ENCODE peak calls at places on chromosomes 1 and 21, in six cellular contexts. One of them, this sample, is unnamed.

GRCh38 chr1:84833198-84833597 is 59.8 kb downstream of the LPAR3 start:
- DNase-seq in HCT116: no peak
- DNase-seq in H1: no peak
- DNase-seq in GM12878: no peak
- DNase-seq in K562: no peak
- DNase-seq in A549: no peak
- DNase-seq in this sample: no peak

GRCh38 chr21:38041493-38041892 is 125.2 kb upstream of the KCNJ6 start:
- DNase-seq in HCT116: no peak
- DNase-seq in A549: no peak
- DNase-seq in GM12878: no peak
- DNase-seq in H1: no peak
- DNase-seq in K562: no peak
- DNase-seq in this sample: no peak

GRCh38 chr1:29804181-29804899 is 568.0 kb downstream of the PTPRU start:
- DNase-seq in HCT116: no peak
- DNase-seq in GM12878: no peak
- DNase-seq in K562: no peak
- DNase-seq in A549: no peak
- DNase-seq in H1: no peak
- DNase-seq in this sample: no peak

GRCh38 chr1:8879348-8880067 is 1.0 kb upstream of the ENO1 start:
- DNase-seq in H1: no peak
- DNase-seq in HCT116: no peak
- DNase-seq in A549: no peak
- DNase-seq in K562: no peak
- DNase-seq in GM12878: no peak
- DNase-seq in this sample: no peak

GRCh38 chr1:181101581-181102226 is 13.2 kb downstream of the IER5 start:
- DNase-seq in K562: no peak
- DNase-seq in H1: no peak
- DNase-seq in A549: no peak
- DNase-seq in HCT116: no peak
- DNase-seq in GM12878: no peak
- DNase-seq in this sample: peak

GRCh38 chr1:230124187-230125128 is 57.4 kb downstream of the GALNT2 start:
- DNase-seq in GM12878: no peak
- DNase-seq in K562: no peak
- DNase-seq in HCT116: no peak
- DNase-seq in A549: no peak
- DNase-seq in H1: no peak
- DNase-seq in this sample: no peak

GRCh38 chr1:154669464-154670282 is 61.7 kb upstream of the ADAR start:
- DNase-seq in HCT116: peak
- DNase-seq in A549: peak
- DNase-seq in GM12878: peak
- DNase-seq in H1: peak
- DNase-seq in K562: peak
- DNase-seq in this sample: peak

GRCh38 chr1:173205146-173206051 is 1.7 kb downstream of the TNFSF4 start:
- DNase-seq in K562: no peak
- DNase-seq in HCT116: no peak
- DNase-seq in GM12878: no peak
- DNase-seq in H1: no peak
- DNase-seq in A549: no peak
- DNase-seq in this sample: peak

GRCh38 chr1:36098650-36099365 is 10.1 kb downstream of the ADPRS start:
- DNase-seq in K562: no peak
- DNase-seq in H1: no peak
- DNase-seq in HCT116: no peak
- DNase-seq in GM12878: no peak
- DNase-seq in A549: no peak
- DNase-seq in this sample: no peak

GRCh38 chr21:42575111-42575510 is 61.5 kb downstream of the SLC37A1 start:
- DNase-seq in A549: no peak
- DNase-seq in K562: no peak
- DNase-seq in H1: no peak
- DNase-seq in GM12878: no peak
- DNase-seq in HCT116: no peak
- DNase-seq in this sample: no peak

GRCh38 chr1:100720751-100721150 is 1.2 kb downstream of the VCAM1 start:
- DNase-seq in A549: no peak
- DNase-seq in K562: no peak
- DNase-seq in HCT116: no peak
- DNase-seq in GM12878: no peak
- DNase-seq in H1: no peak
- DNase-seq in this sample: no peak

GRCh38 chr1:5886541-5887435 is 105.4 kb downstream of the NPHP4 start:
- DNase-seq in A549: no peak
- DNase-seq in HCT116: no peak
- DNase-seq in GM12878: no peak
- DNase-seq in H1: no peak
- DNase-seq in K562: no peak
- DNase-seq in this sample: no peak

GRCh38 chr1:218760601-218761570 is 412.8 kb upstream of the LYPLAL1 start:
- DNase-seq in H1: no peak
- DNase-seq in K562: no peak
- DNase-seq in HCT116: no peak
- DNase-seq in GM12878: no peak
- DNase-seq in A549: no peak
- DNase-seq in this sample: peak

GRCh38 chr1:157966034-157966671 is 27.3 kb upstream of the KIRREL1 start:
- DNase-seq in H1: no peak
- DNase-seq in HCT116: no peak
- DNase-seq in A549: peak
- DNase-seq in K562: no peak
- DNase-seq in GM12878: no peak
- DNase-seq in this sample: peak

GRCh38 chr21:15065381-15066230 is 806 bp upstream of the NRIP1 start:
- DNase-seq in GM12878: no peak
- DNase-seq in H1: no peak
- DNase-seq in A549: peak
- DNase-seq in K562: peak
- DNase-seq in HCT116: no peak
- DNase-seq in this sample: peak

GRCh38 chr1:118485757-118486156 is 300.7 kb upstream of the SPAG17 start:
- DNase-seq in H1: no peak
- DNase-seq in A549: no peak
- DNase-seq in GM12878: no peak
- DNase-seq in HCT116: no peak
- DNase-seq in K562: no peak
- DNase-seq in this sample: no peak

GRCh38 chr1:93042134-93042821 is 36.8 kb upstream of the MTF2 start:
- DNase-seq in GM12878: peak
- DNase-seq in A549: no peak
- DNase-seq in K562: no peak
- DNase-seq in H1: no peak
- DNase-seq in HCT116: no peak
- DNase-seq in this sample: no peak

GRCh38 chr21:32457360-32457840 is 44.9 kb downstream of the EVA1C start:
- DNase-seq in HCT116: peak
- DNase-seq in H1: no peak
- DNase-seq in GM12878: no peak
- DNase-seq in A549: peak
- DNase-seq in K562: peak
- DNase-seq in this sample: peak

GRCh38 chr1:89865498-89866385 is 44.9 kb downstream of the LRRC8D start:
- DNase-seq in K562: no peak
- DNase-seq in HCT116: peak
- DNase-seq in H1: no peak
- DNase-seq in A549: peak
- DNase-seq in GM12878: no peak
- DNase-seq in this sample: peak

GRCh38 chr1:89866568-89866967 is 45.7 kb downstream of the LRRC8D start:
- DNase-seq in H1: no peak
- DNase-seq in GM12878: no peak
- DNase-seq in A549: no peak
- DNase-seq in K562: no peak
- DNase-seq in HCT116: no peak
- DNase-seq in this sample: no peak

DNA sequence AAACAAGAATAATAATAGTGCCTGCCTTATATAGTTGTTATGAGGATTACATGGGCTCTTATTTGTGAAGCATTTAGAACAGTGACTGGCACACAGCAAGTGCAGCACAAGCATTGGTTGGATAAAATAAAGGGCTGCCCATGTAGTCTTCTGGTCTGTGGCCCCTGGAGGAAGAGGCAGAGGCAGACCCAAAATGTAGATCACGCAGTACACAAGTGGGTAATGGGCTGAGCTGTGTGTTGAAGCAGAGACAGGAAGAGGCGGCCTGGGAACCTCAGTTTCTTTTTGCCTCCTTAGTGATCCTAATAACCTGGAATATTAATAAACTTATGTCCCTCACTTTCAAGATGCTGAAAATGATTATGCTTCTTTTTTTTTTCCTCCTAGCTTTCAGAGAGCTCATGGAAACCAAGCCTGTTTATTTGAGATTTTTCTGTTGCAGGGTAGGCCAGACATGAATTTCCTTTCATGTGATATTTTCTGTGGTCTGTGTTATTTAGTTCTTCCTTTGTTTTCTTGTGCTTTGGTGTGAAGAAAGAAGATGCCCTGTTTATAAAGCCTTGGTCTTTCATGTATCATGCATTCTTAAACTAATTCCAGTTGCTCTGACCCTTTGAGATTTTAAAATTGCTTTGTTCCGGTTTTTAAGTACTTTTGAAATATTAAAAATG is 42.5 kb downstream of the LRRC8D start:
- DNase-seq in HCT116: no peak
- DNase-seq in K562: no peak
- DNase-seq in H1: no peak
- DNase-seq in A549: no peak
- DNase-seq in GM12878: no peak
- DNase-seq in this sample: no peak
- TF ChIP-seq CEBPB in HCT116: no peak
- TF ChIP-seq CEBPB in K562: no peak
- TF ChIP-seq CEBPB in H1: no peak
- TF ChIP-seq CEBPB in A549: no peak
- TF ChIP-seq CEBPB in GM12878: no peak
- TF ChIP-seq CEBPB in this sample: no peak

GRCh38 chr1:216216304-216216703 is 206.9 kb downstream of the USH2A start:
- DNase-seq in K562: no peak
- DNase-seq in A549: no peak
- DNase-seq in HCT116: no peak
- DNase-seq in GM12878: no peak
- DNase-seq in H1: no peak
- DNase-seq in this sample: no peak

GRCh38 chr1:216224233-216224632 is 199.0 kb downstream of the USH2A start:
- DNase-seq in HCT116: no peak
- DNase-seq in K562: no peak
- DNase-seq in A549: no peak
- DNase-seq in H1: no peak
- DNase-seq in GM12878: no peak
- DNase-seq in this sample: no peak

GRCh38 chr1:216223521-216223920 is 199.7 kb downstream of the USH2A start:
- DNase-seq in H1: no peak
- DNase-seq in HCT116: no peak
- DNase-seq in A549: no peak
- DNase-seq in GM12878: no peak
- DNase-seq in K562: no peak
- DNase-seq in this sample: peak

GRCh38 chr1:216222302-216222701 is 200.9 kb downstream of the USH2A start:
- DNase-seq in HCT116: no peak
- DNase-seq in K562: no peak
- DNase-seq in H1: no peak
- DNase-seq in A549: no peak
- DNase-seq in GM12878: no peak
- DNase-seq in this sample: peak

GRCh38 chr1:216221260-216221700 is 202.0 kb downstream of the USH2A start:
- DNase-seq in A549: peak
- DNase-seq in H1: peak
- DNase-seq in HCT116: peak
- DNase-seq in GM12878: peak
- DNase-seq in K562: no peak
- DNase-seq in this sample: peak
- TF ChIP-seq CEBPB in A549: no peak
- TF ChIP-seq CEBPB in H1: no peak
- TF ChIP-seq CEBPB in HCT116: no peak
- TF ChIP-seq CEBPB in GM12878: no peak
- TF ChIP-seq CEBPB in K562: no peak
- TF ChIP-seq CEBPB in this sample: no peak

GRCh38 chr1:189779034-189779433 is 698.6 kb downstream of the BRINP3 start:
- DNase-seq in HCT116: no peak
- DNase-seq in A549: no peak
- DNase-seq in GM12878: no peak
- DNase-seq in K562: no peak
- DNase-seq in H1: no peak
- DNase-seq in this sample: no peak

GRCh38 chr1:189774721-189775287 is 702.9 kb downstream of the BRINP3 start:
- DNase-seq in GM12878: no peak
- DNase-seq in A549: peak
- DNase-seq in HCT116: no peak
- DNase-seq in K562: no peak
- DNase-seq in H1: no peak
- DNase-seq in this sample: no peak

GRCh38 chr1:189769448-189769847 is 708.2 kb downstream of the BRINP3 start:
- DNase-seq in K562: no peak
- DNase-seq in A549: no peak
- DNase-seq in GM12878: no peak
- DNase-seq in HCT116: no peak
- DNase-seq in H1: no peak
- DNase-seq in this sample: peak

DNA sequence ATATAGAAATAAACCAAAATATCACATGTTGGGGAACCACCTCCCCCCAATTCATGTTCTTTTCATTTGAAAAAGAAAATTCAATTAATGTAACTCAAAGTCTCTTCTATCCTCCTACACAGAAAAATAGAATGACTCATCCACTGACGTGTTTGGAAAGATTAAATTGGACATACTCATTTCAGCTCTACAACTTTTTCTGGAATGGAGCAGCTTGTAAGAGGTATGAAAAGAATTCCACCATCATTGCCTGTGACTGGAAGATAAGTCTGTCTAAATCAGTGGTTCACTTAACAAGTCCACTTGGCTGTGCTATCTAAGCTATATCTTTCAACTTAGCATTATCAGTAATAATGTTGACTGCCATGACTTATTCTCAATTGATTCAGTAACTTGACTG is 702.3 kb downstream of the BRINP3 start:
- DNase-seq in A549: peak
- DNase-seq in HCT116: no peak
- DNase-seq in GM12878: no peak
- DNase-seq in H1: no peak
- DNase-seq in K562: no peak
- DNase-seq in this sample: peak
- TF ChIP-seq CEBPB in A549: no peak
- TF ChIP-seq CEBPB in HCT116: no peak
- TF ChIP-seq CEBPB in GM12878: no peak
- TF ChIP-seq CEBPB in H1: no peak
- TF ChIP-seq CEBPB in K562: no peak
- TF ChIP-seq CEBPB in this sample: no peak

DNA sequence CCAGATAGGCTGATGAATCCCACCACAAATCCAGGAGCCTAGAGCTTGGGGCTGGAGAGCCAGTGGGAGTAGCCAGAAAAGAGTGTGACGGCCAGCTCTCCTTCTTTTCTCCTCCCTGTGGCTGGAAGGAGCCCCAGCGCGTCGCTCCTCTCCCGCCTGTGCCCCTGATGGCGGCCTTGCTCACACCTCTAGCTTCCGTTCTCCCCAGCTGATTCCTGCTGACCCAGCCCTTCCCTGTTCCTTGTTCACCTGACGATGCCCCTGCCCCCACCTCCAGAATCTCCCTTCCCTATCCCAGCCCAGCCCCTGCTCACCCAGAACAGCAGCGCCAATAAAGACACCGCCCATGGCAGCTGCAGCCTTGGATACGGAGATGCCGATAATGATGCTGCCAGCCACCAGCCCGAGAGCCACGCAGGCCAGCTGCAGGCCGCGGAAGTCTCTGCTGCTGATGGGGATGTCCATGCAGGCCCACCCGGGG is 656 bp downstream of the KNCN start:
- DNase-seq in HCT116: no peak
- DNase-seq in K562: peak
- DNase-seq in GM12878: no peak
- DNase-seq in H1: no peak
- DNase-seq in A549: no peak
- DNase-seq in this sample: no peak
- TF ChIP-seq CEBPB in HCT116: no peak
- TF ChIP-seq CEBPB in K562: no peak
- TF ChIP-seq CEBPB in GM12878: no peak
- TF ChIP-seq CEBPB in H1: no peak
- TF ChIP-seq CEBPB in A549: no peak
- TF ChIP-seq CEBPB in this sample: no peak

This sample was measured in IMR-90.